ENCODE peak calls at places on chromosome X, in five cellular contexts. S is central memory CD4-positive, alpha-beta T cell; N is activated CD4-positive, alpha-beta T cell treated with anti-CD3 and anti-CD28 coated beads, Interleukin-2, amount 10 ng/mL, durations not matched to agents 7 days and 5 days; O is cerebellar nuclear complex; M is pancreas. F is an unnamed sample.

GRCh38 chrX:109776432-109776831 is 43.4 kb upstream of the ACSL4 start:
- DNase-seq in O (no peak), M (no peak), N (no peak), S (no peak), F (no peak)

GRCh38 chrX:149962859-149963757 is 24.8 kb upstream of the EOLA2 start:
- DNase-seq in N (peak; percentile 33), S (no peak), M (no peak), O (peak; percentile 21), F (peak; percentile 53)

GRCh38 chrX:68175569-68175968 is 257.7 kb downstream of the OPHN1 start:
- DNase-seq in N (no peak), S (no peak), O (no peak), M (no peak), F (no peak)

GRCh38 chrX:35115205-35115604 is 172.6 kb downstream of the FAM47B start:
- DNase-seq in O (no peak), M (no peak), N (no peak), S (no peak), F (no peak)

GRCh38 chrX:138777230-138777629 is 65.7 kb upstream of the FGF13 start:
- DNase-seq in N (no peak), O (no peak), S (no peak), M (no peak), F (no peak)

GRCh38 chrX:23668335-23668734 is 1.0 kb downstream of the PRDX4 start:
- DNase-seq in M (no peak), O (no peak), N (no peak), S (no peak), F (no peak)

GRCh38 chrX:40152173-40152705 is 54.5 kb upstream of the BCOR start:
- DNase-seq in N (no peak), S (no peak), M (peak; percentile 79), O (no peak), F (no peak)

GRCh38 chrX:2401590-2402360 is 99.0 kb downstream of the DHRSX start:
- DNase-seq in M (no peak), O (no peak), S (no peak), N (no peak), F (peak; percentile 49)

GRCh38 chrX:118226060-118226428 is 109.4 kb upstream of the KLHL13 start:
- DNase-seq in S (no peak), M (no peak), N (no peak), O (no peak), F (no peak)